ENCODE peak calls at places on chromosome 2, in six cellular contexts. I, N, Z, G, D and A are unnamed samples.

GRCh38 chr2:67032091-67032490 is 365.0 kb upstream of the ETAA1 start:
- DNase-seq in D (no peak), N (no peak), G (no peak), Z (no peak), I (no peak), A (no peak)

GRCh38 chr2:69386376-69386775 is 651 bp downstream of the GFPT1 start:
- DNase-seq in G (no peak), Z (no peak), D (no peak), I (no peak), N (no peak), A (no peak)

GRCh38 chr2:172864182-172864581 is 128.5 kb downstream of the RAPGEF4 start:
- DNase-seq in D (no peak), G (peak; percentile 13), I (peak; percentile 72), Z (peak; percentile 69), N (peak; percentile 54), A (peak; percentile 59)

GRCh38 chr2:217162533-217162932 is 302.7 kb upstream of the TNP1 start:
- DNase-seq in N (no peak), Z (no peak), G (peak; percentile 24), D (no peak), I (peak; percentile 94), A (no peak)

GRCh38 chr2:27369471-27370025 is 590 bp downstream of the EIF2B4 start:
- DNase-seq in G (no peak), I (peak; percentile 54), N (no peak), D (no peak), Z (no peak), A (peak; percentile 52)

GRCh38 chr2:171811229-171811628 is 82.8 kb downstream of the SLC25A12 start:
- DNase-seq in N (no peak), G (no peak), Z (no peak), I (peak; percentile 57), D (no peak), A (no peak)

GRCh38 chr2:202032841-202033316 is 776 bp upstream of the FZD7 start:
- DNase-seq in I (peak; percentile 37), N (peak; percentile 67), Z (peak; percentile 81), D (peak; percentile 8), G (no peak), A (peak; percentile 53)

GRCh38 chr2:62383843-62384242 is 122.2 kb downstream of the TMEM17 start:
- DNase-seq in G (no peak), D (no peak), I (peak; percentile 35), N (no peak), Z (no peak), A (no peak)

GRCh38 chr2:36296798-36297197 is 58.8 kb upstream of the CRIM1 start:
- DNase-seq in G (no peak), N (no peak), D (no peak), Z (no peak), I (no peak), A (no peak)

GRCh38 chr2:62561586-62561985 is 55.6 kb upstream of the TMEM17 start:
- DNase-seq in N (no peak), Z (no peak), I (no peak), G (no peak), D (no peak), A (no peak)

GRCh38 chr2:10741139-10741538 is 19.7 kb downstream of the ATP6V1C2 start:
- DNase-seq in D (no peak), I (no peak), N (no peak), Z (no peak), G (no peak), A (no peak)

GRCh38 chr2:23414876-23415275 is 29.9 kb downstream of the KLHL29 start:
- DNase-seq in G (no peak), D (no peak), I (peak; percentile 32), N (no peak), Z (no peak), A (no peak)

GRCh38 chr2:27191107-27191829 is 20.6 kb upstream of the ATRAID start:
- DNase-seq in I (peak; percentile 67), N (peak; percentile 53), D (no peak), G (no peak), Z (no peak), A (no peak)

GRCh38 chr2:232767866-232768265 is 8.5 kb downstream of the KCNJ13 start:
- DNase-seq in Z (no peak), I (no peak), N (no peak), G (no peak), D (no peak), A (no peak)

GRCh38 chr2:3377279-3377611 is 373 bp downstream of the EIPR1 start:
- DNase-seq in D (no peak), N (no peak), Z (no peak), G (peak; percentile 37), I (peak; percentile 46), A (no peak)

GRCh38 chr2:72274284-72274869 is 126.7 kb upstream of the CYP26B1 start:
- DNase-seq in Z (no peak), G (no peak), I (no peak), N (no peak), D (no peak), A (no peak)

GRCh38 chr2:155747531-155747930 is 585.0 kb downstream of the NR4A2 start:
- DNase-seq in Z (no peak), I (no peak), G (no peak), D (no peak), N (no peak), A (no peak)

GRCh38 chr2:165163771-165164170 is 40.1 kb downstream of the SCN3A start:
- DNase-seq in N (no peak), Z (no peak), G (no peak), D (no peak), I (no peak), A (no peak)

GRCh38 chr2:85257359-85258193 is 70.2 kb downstream of the TGOLN2 start:
- DNase-seq in Z (no peak), I (peak; percentile 13), G (no peak), D (no peak), N (no peak), A (no peak)

GRCh38 chr2:145356046-145356445 is 836.1 kb upstream of the ZEB2 start:
- DNase-seq in I (no peak), Z (no peak), D (no peak), G (no peak), N (no peak), A (no peak)

GRCh38 chr2:171180229-171180937 is 19.7 kb upstream of the TLK1 start:
- DNase-seq in D (no peak), G (no peak), N (no peak), I (no peak), Z (no peak), A (no peak)

GRCh38 chr2:47016172-47016913 is 100.7 kb upstream of the MCFD2 start:
- DNase-seq in D (no peak), I (peak; percentile 95), N (peak; percentile 19), Z (no peak), G (peak; percentile 44), A (no peak)

GRCh38 chr2:136013962-136014361 is 28.5 kb upstream of the DARS1 start:
- DNase-seq in Z (no peak), I (no peak), D (no peak), G (no peak), N (no peak), A (peak; percentile 30)

GRCh38 chr2:45000921-45001628 is 8.2 kb downstream of the SIX2 start:
- DNase-seq in I (no peak), G (no peak), D (no peak), N (no peak), Z (no peak), A (no peak)
- H3K4me3 ChIP-seq in I (no peak overlapping the region), G (peak overlapping the region; percentile 10), D (peak overlapping the region; percentile 17), N (no peak overlapping the region), Z (peak overlapping the region; percentile 50), A (peak overlapping the region; percentile 38)

DNA sequence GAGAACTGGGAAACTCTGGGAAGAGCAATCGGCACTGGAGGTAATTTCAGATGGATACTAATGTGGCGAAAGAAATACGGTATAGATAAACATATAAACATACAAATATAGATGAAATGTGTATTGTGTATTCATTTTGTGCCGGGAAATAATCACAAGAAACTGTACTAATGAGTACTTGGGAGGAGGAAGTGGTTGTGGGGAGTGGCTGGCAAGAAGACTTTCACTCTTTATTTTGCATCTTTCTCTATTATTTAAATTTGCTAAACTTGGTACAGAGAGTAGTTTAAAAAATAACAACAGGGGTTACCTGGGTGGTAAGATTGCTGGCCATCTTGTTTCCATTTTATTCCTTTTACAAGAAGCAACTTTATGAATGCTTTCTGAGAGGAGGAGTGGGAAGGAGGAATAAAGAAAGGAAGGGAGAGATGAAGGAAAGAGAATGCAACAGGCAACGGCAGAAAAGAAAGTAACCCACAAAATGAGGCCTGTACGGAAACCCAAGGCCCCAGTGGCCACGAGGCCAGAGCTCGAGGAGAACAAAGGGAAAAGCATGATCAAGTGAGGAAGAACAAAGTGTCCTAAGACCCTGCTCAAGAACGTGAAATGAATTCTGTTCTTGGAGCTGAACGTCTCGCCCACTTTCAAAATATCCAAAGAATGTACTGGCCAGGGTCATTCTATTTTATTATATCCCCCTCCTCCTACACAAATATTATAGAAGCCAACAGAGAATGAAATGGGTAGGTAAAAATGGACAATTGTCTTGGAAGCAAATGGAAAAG is 45.2 kb downstream of the FAM178B start:
- DNase-seq in I (no peak), Z (no peak), D (no peak), G (no peak), N (no peak), A (no peak)
- H3K27ac ChIP-seq in I (no peak overlapping the region), Z (no peak overlapping the region), D (no peak overlapping the region), G (no peak overlapping the region), N (no peak overlapping the region), A (no peak overlapping the region)

GRCh38 chr2:207254526-207255464 is 89.0 kb upstream of the KLF7 start:
- DNase-seq in I (peak; percentile 57), N (no peak), D (no peak), G (no peak), Z (no peak), A (no peak)

GRCh38 chr2:207253946-207254345 is 88.2 kb upstream of the KLF7 start:
- DNase-seq in D (no peak), Z (no peak), I (peak; percentile 85), N (no peak), G (no peak), A (no peak)

GRCh38 chr2:207256476-207257207 is 90.9 kb upstream of the KLF7 start:
- DNase-seq in I (no peak), G (no peak), D (no peak), N (no peak), Z (no peak), A (no peak)

GRCh38 chr2:207256026-207256425 is 90.3 kb upstream of the KLF7 start:
- DNase-seq in G (no peak), D (no peak), N (no peak), Z (no peak), I (no peak), A (no peak)

DNA sequence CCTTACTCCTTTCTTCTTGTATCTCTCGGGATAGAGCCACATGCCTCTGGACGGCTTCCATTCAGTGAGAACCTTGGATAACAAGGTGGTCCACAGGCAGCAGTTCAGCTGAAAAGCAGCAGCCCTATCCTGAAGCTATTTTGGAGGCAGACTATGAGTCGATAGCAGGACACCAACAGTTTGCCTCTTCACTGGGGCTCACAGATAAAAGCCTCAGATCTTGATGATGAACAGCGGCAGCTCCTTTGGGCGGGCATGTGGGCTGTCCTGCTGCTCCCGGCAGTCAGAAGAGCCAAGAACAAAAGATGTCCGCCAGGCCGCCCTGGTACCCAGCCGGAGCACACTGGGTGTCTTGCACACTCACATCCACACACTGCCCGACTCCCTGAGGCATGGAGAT is 89.8 kb upstream of the KLF7 start:
- DNase-seq in I (no peak), D (no peak), Z (no peak), G (no peak), N (no peak), A (no peak)
- H3K4me3 ChIP-seq in I (no peak overlapping the region), D (no peak overlapping the region), Z (no peak overlapping the region), G (no peak overlapping the region), N (no peak overlapping the region), A (no peak overlapping the region)

DNA sequence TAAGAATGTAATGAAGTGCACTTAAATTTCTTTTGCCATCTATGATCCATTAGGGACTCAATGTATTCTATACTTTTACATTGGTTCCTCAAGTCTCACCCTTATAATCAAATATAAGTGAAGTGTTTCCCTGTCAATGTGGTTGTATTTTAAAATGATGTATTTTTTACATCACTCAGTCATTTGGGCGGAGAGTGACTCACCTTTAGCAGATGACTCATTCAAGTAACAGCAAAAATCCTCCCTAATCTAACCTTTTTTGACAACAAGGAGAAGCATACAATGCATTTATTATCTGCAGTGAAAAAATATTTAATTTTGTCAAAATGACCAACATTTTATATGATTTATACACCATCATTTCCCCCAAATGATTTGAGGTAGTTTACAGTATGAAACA is 94.4 kb downstream of the FANCL start:
- DNase-seq in Z (no peak), G (no peak), D (no peak), N (no peak), I (peak; percentile 68), A (no peak)
- H3K27ac ChIP-seq in Z (no peak overlapping the region), G (no peak overlapping the region), D (no peak overlapping the region), N (no peak overlapping the region), I (peak overlapping the region; percentile 59), A (no peak overlapping the region)